ENCODE peak calls at places on chromosomes 3 and 15, in seven cellular contexts. J, O, L, E, M, W and X are unnamed samples. For H3K4me1, the result is how much of the 10 kb centered on the place peaks cover.

GRCh38 chr3:108283989-108284388 is 12.4 kb upstream of the HHLA2 start:
- DNase-seq in J (no peak), O (no peak), L (no peak), E (no peak), M (no peak), W (no peak), X (no peak)

GRCh38 chr3:88059380-88060160 is 515 bp downstream of the ZNF654 start:
- DNase-seq in J (no peak), O (peak), L (peak), E (peak), M (peak), W (peak), X (no peak)

GRCh38 chr15:38714309-38715072 is 149.9 kb upstream of the RASGRP1 start:
- DNase-seq in J (no peak), O (no peak), L (no peak), E (peak), M (no peak), W (no peak), X (peak)

GRCh38 chr3:87287025-87287424 is 10.6 kb upstream of the POU1F1 start:
- DNase-seq in J (no peak), O (no peak), L (no peak), E (peak), M (no peak), W (no peak), X (no peak)

GRCh38 chr3:172355836-172356235 is 92.4 kb downstream of the GHSR start:
- DNase-seq in J (peak), O (no peak), L (no peak), E (peak), M (no peak), W (no peak), X (peak)

GRCh38 chr3:190449801-190450200 is at the start of gene TMEM207:
- DNase-seq in J (no peak), O (no peak), L (no peak), E (no peak), M (no peak), W (no peak), X (no peak)

GRCh38 chr15:27872355-27872754 is 226.8 kb downstream of the OCA2 start:
- DNase-seq in J (no peak), O (no peak), L (no peak), E (no peak), M (no peak), W (no peak), X (no peak)

GRCh38 chr15:78209646-78210348 is 24.6 kb downstream of the ACSBG1 start:
- DNase-seq in J (no peak), O (no peak), L (no peak), E (peak), M (no peak), W (no peak), X (no peak)

GRCh38 chr15:73965730-73966103 is 26.4 kb downstream of the STOML1 start:
- DNase-seq in J (no peak), O (peak), L (no peak), E (peak), M (no peak), W (peak), X (no peak)

GRCh38 chr3:31277582-31277981 is 255.1 kb upstream of the STT3B start:
- DNase-seq in J (no peak), O (no peak), L (no peak), E (no peak), M (no peak), W (no peak), X (no peak)

GRCh38 chr3:34216713-34217346 is 418.4 kb downstream of the PDCD6IP start:
- DNase-seq in J (no peak), O (no peak), L (no peak), E (no peak), M (no peak), W (no peak), X (no peak)

GRCh38 chr3:137347817-137348368 is 390.1 kb downstream of the IL20RB start:
- DNase-seq in J (no peak), O (no peak), L (no peak), E (no peak), M (peak), W (no peak), X (no peak)

GRCh38 chr15:85597155-85597815 is 197.4 kb downstream of the KLHL25 start:
- DNase-seq in J (no peak), O (no peak), L (no peak), E (no peak), M (no peak), W (no peak), X (no peak)

GRCh38 chr3:6697722-6698121 is 163.2 kb upstream of the GRM7 start:
- DNase-seq in J (no peak), O (no peak), L (no peak), E (no peak), M (no peak), W (peak), X (no peak)

GRCh38 chr3:100882571-100882981 is 110.6 kb downstream of the ABI3BP start:
- DNase-seq in J (no peak), O (peak), L (no peak), E (peak), M (no peak), W (no peak), X (no peak)

GRCh38 chr3:185537369-185537970 is 14.9 kb downstream of the LIPH start:
- DNase-seq in J (peak), O (peak), L (no peak), E (peak), M (no peak), W (peak), X (peak)

GRCh38 chr3:59968510-59968909 is 918.7 kb upstream of the CFAP20DC start:
- DNase-seq in J (no peak), O (peak), L (no peak), E (no peak), M (no peak), W (no peak), X (no peak)

GRCh38 chr15:31605467-31605931 is 278.9 kb downstream of the KLF13 start:
- DNase-seq in J (no peak), O (peak), L (peak), E (peak), M (peak), W (no peak), X (peak)

GRCh38 chr15:79028411-79028964 is 62.1 kb downstream of the RASGRF1 start:
- DNase-seq in J (peak), O (peak), L (peak), E (peak), M (peak), W (peak), X (peak)

GRCh38 chr3:100316656-100317069 is 17.9 kb upstream of the NIT2 start:
- DNase-seq in J (peak), O (peak), L (peak), E (peak), M (peak), W (peak), X (peak)

GRCh38 chr3:13867727-13868126 is 12.1 kb downstream of the WNT7A start:
- DNase-seq in J (no peak), O (no peak), L (no peak), E (no peak), M (no peak), W (no peak), X (no peak)

GRCh38 chr15:36106640-36107335 is 472.6 kb upstream of the CDIN1 start:
- DNase-seq in J (no peak), O (peak), L (no peak), E (no peak), M (no peak), W (no peak), X (no peak)

GRCh38 chr15:46567968-46568367 is 933.1 kb downstream of the SQOR start:
- DNase-seq in J (no peak), O (no peak), L (peak), E (no peak), M (no peak), W (no peak), X (no peak)

GRCh38 chr15:28783466-28783865 is 65.0 kb downstream of the GOLGA6L7 start:
- DNase-seq in J (no peak), O (no peak), L (no peak), E (no peak), M (no peak), W (no peak), X (no peak)

GRCh38 chr15:77180757-77181156 is 109.8 kb upstream of the TSPAN3 start:
- DNase-seq in J (no peak), O (no peak), L (no peak), E (no peak), M (no peak), W (no peak), X (no peak)

GRCh38 chr3:107506458-107506857 is 16.3 kb upstream of the BBX start:
- DNase-seq in J (no peak), O (no peak), L (no peak), E (no peak), M (no peak), W (no peak), X (no peak)

GRCh38 chr3:170555329-170555728 is 30.5 kb downstream of the SLC7A14 start:
- DNase-seq in J (no peak), O (no peak), L (no peak), E (peak), M (no peak), W (no peak), X (no peak)

GRCh38 chr3:103127737-103128136 is 692.9 kb downstream of the ZPLD1 start:
- DNase-seq in J (no peak), O (no peak), L (no peak), E (peak), M (no peak), W (peak), X (no peak)

GRCh38 chr15:91866971-91867372 is 13.5 kb downstream of the SLCO3A1 start:
- DNase-seq in J (no peak), O (no peak), L (no peak), E (no peak), M (no peak), W (no peak), X (no peak)

GRCh38 chr15:80639168-80639555 is 55.9 kb upstream of the ABHD17C start:
- DNase-seq in J (no peak), O (no peak), L (no peak), E (no peak), M (no peak), W (no peak), X (no peak)

GRCh38 chr15:95018888-95019545 is 787.7 kb downstream of the MCTP2 start:
- DNase-seq in J (no peak), O (no peak), L (no peak), E (peak), M (no peak), W (peak), X (peak)

DNA sequence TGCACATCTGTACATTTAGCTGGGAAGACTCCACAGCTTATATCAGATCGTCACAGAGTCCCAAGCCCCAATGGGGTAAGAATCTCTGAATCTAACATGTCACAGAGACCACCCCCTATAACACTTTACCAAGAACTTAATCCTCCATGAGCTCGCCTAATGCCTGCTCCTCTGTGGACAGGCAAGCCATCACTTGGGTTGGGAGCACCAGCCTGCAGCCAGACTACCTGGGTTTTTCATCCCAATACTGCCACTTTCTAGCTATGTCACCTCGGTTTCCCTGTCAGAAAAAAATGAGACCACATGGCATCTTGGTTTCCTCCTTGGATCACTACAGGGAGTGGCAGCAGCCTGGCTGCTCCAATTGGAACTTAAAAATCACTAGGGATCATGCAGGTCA is 277.9 kb upstream of the TLE3 start:
- DNase-seq in J (no peak), O (no peak), L (no peak), E (no peak), M (no peak), W (no peak), X (no peak)
- TF ChIP-seq EZH2phosphoT487 in J (no peak), O (no peak), L (no peak), E (no peak), M (no peak), W (no peak), X (no peak)

GRCh38 chr3:11498174-11498573 is 145.5 kb downstream of the VGLL4 start:
- DNase-seq in J (no peak), O (no peak), L (no peak), E (no peak), M (no peak), W (no peak), X (no peak)
- H3K4me1 ChIP-seq in J (under half), O (under half), L (under half), E (under half), M (under half), W (under half), X (under half)

DNA sequence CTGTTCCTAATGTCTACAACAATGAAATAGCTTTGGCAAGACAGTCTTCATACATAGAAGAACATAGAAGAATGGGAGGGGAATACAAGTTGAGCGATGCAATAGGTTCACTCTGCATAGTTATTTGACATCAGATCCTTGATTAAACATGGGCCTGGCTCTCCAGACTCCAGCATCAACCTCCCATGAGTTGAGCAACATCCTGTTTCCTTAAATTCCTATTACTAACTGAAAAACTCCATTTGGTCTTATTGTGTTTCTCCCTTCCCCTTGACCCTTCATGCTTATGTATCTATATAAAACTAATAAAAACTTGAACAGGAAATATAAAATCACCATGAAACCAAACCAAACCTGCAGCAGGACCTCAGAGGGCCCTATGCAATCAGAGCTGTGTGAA is 304.5 kb upstream of the SATB1 start:
- DNase-seq in J (no peak), O (no peak), L (no peak), E (peak), M (no peak), W (no peak), X (no peak)
- TF ChIP-seq CTCF in J (no peak), O (no peak), L (no peak), E (no peak), M (no peak), W (no peak), X (no peak)

DNA sequence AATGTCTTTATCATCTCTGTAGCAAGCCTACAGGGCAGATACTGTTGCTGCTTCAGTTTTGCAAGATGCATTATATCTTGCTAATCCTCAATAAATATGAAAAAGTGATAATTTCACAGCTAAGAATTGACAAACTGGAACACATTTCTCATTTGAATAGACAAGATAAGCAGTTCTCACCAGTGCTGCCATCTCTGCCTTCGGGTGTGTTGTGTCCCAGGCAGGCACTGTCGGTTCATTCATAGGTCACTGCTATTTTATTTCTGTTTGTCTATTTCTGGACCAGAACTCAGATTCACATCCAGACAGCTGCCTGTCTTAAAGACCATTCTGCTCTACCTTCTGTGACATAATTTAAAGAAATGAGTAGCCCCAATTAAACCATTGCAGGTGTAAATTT is 149.7 kb downstream of the ARPP21 start:
- DNase-seq in J (no peak), O (no peak), L (peak), E (no peak), M (no peak), W (no peak), X (no peak)
- TF ChIP-seq EZH2phosphoT487 in J (no peak), O (no peak), L (no peak), E (no peak), M (no peak), W (no peak), X (no peak)

DNA sequence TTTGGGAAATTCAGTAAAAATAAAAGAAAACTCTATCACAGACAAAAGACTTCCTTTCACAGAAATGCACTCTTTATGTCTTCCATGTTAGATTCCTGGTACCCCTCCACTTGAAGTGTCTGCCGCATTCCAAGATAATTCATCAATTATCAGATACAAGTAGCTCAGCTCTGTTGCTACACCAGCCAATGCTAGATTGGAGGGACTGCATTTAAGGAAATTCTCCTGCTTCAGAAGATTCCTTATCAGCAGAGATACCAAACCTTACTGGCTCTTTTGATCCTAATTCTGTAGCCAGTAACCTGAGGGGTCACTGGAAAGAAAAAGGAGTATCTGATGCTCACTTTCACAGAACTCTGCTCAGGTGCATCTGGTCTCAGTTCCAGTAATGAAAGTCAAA is 63.9 kb downstream of the TM4SF4 start:
- DNase-seq in J (no peak), O (no peak), L (no peak), E (no peak), M (no peak), W (no peak), X (no peak)
- H3K4me1 ChIP-seq in J (under half), O (under half), L (half or more), E (under half), M (under half), W (under half), X (under half)